ENCODE peak calls at places on chromosomes 5 and 9, in five cellular contexts. C is Calu3, F is cardiac muscle cell, J is Panc1, R is WTC11. V is an unnamed sample.

GRCh38 chr5:127243011-127243410 is 47.6 kb upstream of the MEGF10 start:
- DNase-seq in J (no peak), F (no peak), C (no peak), R (no peak), V (no peak)

GRCh38 chr5:40679998-40680681 is 425 bp downstream of the PTGER4 start:
- DNase-seq in C (peak; percentile 28), J (no peak), F (no peak), R (peak; percentile 50), V (peak; percentile 3)

GRCh38 chr9:93290495-93291434 is 106.8 kb downstream of the WNK2 start:
- DNase-seq in C (no peak), R (no peak), F (no peak), J (no peak), V (no peak)

GRCh38 chr9:112556497-112557085 is 70.0 kb downstream of the KIAA1958 start:
- DNase-seq in R (no peak), F (peak; percentile 9), C (no peak), J (no peak), V (no peak)

GRCh38 chr5:169426674-169427250 is 125.8 kb upstream of the SLIT3 start:
- DNase-seq in J (no peak), F (no peak), R (peak; percentile 37), C (no peak), V (no peak)

GRCh38 chr5:116652903-116653302 is 78.3 kb upstream of the SEMA6A start:
- DNase-seq in C (no peak), F (peak; percentile 69), R (no peak), J (no peak), V (no peak)

GRCh38 chr5:168114444-168115017 is 176.9 kb upstream of the WWC1 start:
- DNase-seq in F (peak; percentile 63), J (peak; percentile 47), R (peak; percentile 86), C (peak; percentile 90), V (peak; percentile 70)

GRCh38 chr9:82810902-82811301 is 252.0 kb downstream of the RASEF start:
- DNase-seq in C (peak; percentile 70), R (peak; percentile 43), F (peak; percentile 6), J (no peak), V (no peak)

GRCh38 chr5:116495786-116496185 is 78.8 kb downstream of the SEMA6A start:
- DNase-seq in J (no peak), C (no peak), F (no peak), R (no peak), V (no peak)

GRCh38 chr5:1098986-1099597 is 12.8 kb downstream of the SLC12A7 start:
- DNase-seq in J (no peak), F (no peak), C (no peak), R (no peak), V (no peak)

GRCh38 chr9:22136446-22137140 is 127.5 kb upstream of the CDKN2B start:
- DNase-seq in J (no peak), C (no peak), F (peak; percentile 82), R (no peak), V (no peak)

GRCh38 chr5:10975915-10976314 is 214.9 kb upstream of the DAP start:
- DNase-seq in C (no peak), R (no peak), F (no peak), J (no peak), V (no peak)

GRCh38 chr5:29238115-29238514 is 1955.4 kb upstream of the CDH6 start:
- DNase-seq in J (no peak), C (no peak), F (no peak), R (no peak), V (no peak)

GRCh38 chr5:178399723-178400115 is 167.1 kb upstream of the PHYKPL start:
- DNase-seq in R (no peak), J (no peak), F (no peak), C (no peak), V (no peak)

GRCh38 chr5:83394190-83394589 is 77.4 kb upstream of the VCAN start:
- DNase-seq in J (no peak), C (no peak), F (no peak), R (no peak), V (no peak)

GRCh38 chr5:133406208-133406607 is 206.1 kb downstream of the FSTL4 start:
- DNase-seq in R (no peak), C (no peak), J (no peak), F (no peak), V (no peak)

GRCh38 chr5:160556886-160557285 is 135.2 kb downstream of the PTTG1 start:
- DNase-seq in F (no peak), C (no peak), R (no peak), J (no peak), V (no peak)

GRCh38 chr5:88876714-88877113 is 6.3 kb downstream of the MEF2C start:
- DNase-seq in F (no peak), R (no peak), J (no peak), C (no peak), V (no peak)

GRCh38 chr5:88877826-88878225 is 5.2 kb downstream of the MEF2C start:
- DNase-seq in J (no peak), F (peak; percentile 57), R (no peak), C (no peak), V (no peak)

GRCh38 chr5:88879724-88880123 is 3.3 kb downstream of the MEF2C start:
- DNase-seq in J (no peak), R (no peak), F (no peak), C (no peak), V (no peak)

GRCh38 chr5:88880196-88880595 is 2.8 kb downstream of the MEF2C start:
- DNase-seq in C (no peak), R (no peak), F (no peak), J (no peak), V (no peak)

GRCh38 chr5:88878976-88879375 is 4.0 kb downstream of the MEF2C start:
- DNase-seq in R (no peak), C (no peak), F (no peak), J (no peak), V (no peak)
- TF ChIP-seq CTCF in R (no peak), C (no peak), F (no peak), J (no peak), V (no peak)

GRCh38 chr9:81574399-81574798 is 114.9 kb downstream of the TLE1 start:
- DNase-seq in F (peak; percentile 31), J (no peak), C (no peak), R (no peak), V (no peak)
- TF ChIP-seq CTCF in F (no peak), J (no peak), C (no peak), R (no peak), V (no peak)

GRCh38 chr5:56848206-56848605 is 32.9 kb downstream of the MAP3K1 start:
- DNase-seq in C (no peak), R (no peak), F (no peak), J (no peak), V (no peak)

GRCh38 chr5:56849671-56850070 is 34.3 kb downstream of the MAP3K1 start:
- DNase-seq in F (no peak), C (no peak), J (no peak), R (no peak), V (no peak)

GRCh38 chr5:56845904-56846479 is 30.6 kb downstream of the MAP3K1 start:
- DNase-seq in C (no peak), F (no peak), J (no peak), R (no peak), V (no peak)

GRCh38 chr5:56840597-56840996 is 25.2 kb downstream of the MAP3K1 start:
- DNase-seq in F (no peak), C (no peak), J (no peak), R (no peak), V (no peak)

GRCh38 chr5:56845277-56845676 is 29.9 kb downstream of the MAP3K1 start:
- DNase-seq in J (no peak), C (no peak), F (no peak), R (no peak), V (no peak)
- TF ChIP-seq CTCF in J (no peak), C (no peak), F (no peak), R (no peak), V (no peak)

DNA sequence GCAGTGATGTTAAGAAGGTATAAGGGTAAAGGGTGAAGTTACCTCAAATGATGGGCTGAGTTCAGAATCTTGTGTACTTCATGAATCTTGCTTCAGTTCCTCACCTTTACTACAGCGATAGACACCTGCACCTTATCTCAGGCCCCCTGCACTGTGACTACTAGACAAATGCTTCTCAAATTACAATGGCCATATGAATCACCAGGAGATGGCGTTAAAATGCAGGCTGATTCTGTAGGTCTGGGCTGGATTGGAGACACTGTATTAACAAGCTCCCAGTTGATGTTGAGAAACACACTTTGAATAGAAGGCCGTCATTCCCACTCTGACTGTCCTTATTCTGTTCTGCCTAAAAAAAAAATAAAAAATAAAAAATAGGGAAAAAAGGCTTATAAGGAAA is 29.8 kb downstream of the TARS1 start:
- DNase-seq in C (peak; percentile 19), F (peak; percentile 80), R (no peak), J (no peak), V (no peak)
- TF ChIP-seq CTCF in C (peak; percentile 33), F (peak; percentile 64), R (no peak), J (peak; percentile 45), V (peak; percentile 56)

DNA sequence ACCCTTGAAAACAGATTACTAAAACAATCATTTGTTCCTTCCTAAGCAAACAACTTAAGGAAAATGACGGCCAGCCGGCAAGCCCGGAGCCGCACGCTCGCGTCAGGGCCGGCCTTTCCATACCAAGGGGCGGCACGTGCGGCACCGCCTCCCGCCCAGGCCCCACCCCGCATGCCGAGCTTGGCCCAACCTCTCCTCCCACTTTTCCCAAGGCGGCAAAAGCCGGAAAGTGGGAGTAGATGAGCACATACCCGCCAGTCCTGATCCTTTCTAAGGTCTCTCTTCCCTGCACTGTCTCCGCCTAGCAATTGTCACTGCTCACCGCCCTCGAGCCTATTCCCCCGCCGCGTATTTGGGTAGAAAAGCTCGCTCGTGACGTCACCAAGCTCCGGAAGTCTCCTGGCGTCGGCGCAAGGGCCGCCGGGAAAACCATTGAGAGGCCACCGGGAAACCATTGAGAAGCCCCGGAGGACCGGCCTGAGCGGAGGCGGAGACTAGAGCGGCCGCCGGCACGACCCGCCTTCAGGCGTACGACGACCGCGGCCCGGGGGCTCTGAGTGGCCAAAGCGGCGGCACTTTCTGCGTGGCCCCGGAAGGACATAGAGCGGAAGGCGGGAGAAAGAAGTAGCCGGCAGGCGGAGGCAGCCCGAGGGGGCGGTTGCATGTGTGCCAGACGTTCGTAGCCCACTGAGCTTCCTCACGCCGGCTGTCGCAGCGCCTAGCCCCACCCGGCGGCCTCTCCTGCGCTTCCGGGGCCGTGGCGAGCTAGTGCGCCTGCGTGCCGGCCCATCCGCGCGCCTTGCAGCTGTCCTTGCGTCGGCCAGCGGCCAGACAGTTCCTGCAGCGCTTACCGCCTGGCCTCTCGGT is at the start of the genes NCBP1 and TSTD2:
- DNase-seq in J (peak; percentile 79), F (peak; percentile 99), C (peak; percentile 94), R (peak; percentile 94), V (peak; percentile 91)
- TF ChIP-seq CTCF in J (no peak), F (no peak), C (no peak), R (no peak), V (no peak)